ENCODE peak calls at places on chromosomes 4 and X, in seven cellular contexts. U is AG09319, Q is fibroblast of villous mesenchyme, Y is IMR-90, P is activated B cell treated with CpG ODN at 0.5 μM for 24 hours, K is choroid plexus epithelial cell, T is brain microvascular endothelial cell. L is an unnamed sample.

GRCh38 chr4:177596035-177596434 is 153.8 kb upstream of the AGA start:
- DNase-seq in K (peak), P (no peak), T (peak), U (peak), Q (peak), Y (peak), L (no peak)

GRCh38 chrX:28189011-28189410 is 207.8 kb upstream of the DCAF8L1 start:
- DNase-seq in Y (peak), T (peak), Q (peak), K (peak), U (no peak), P (no peak), L (no peak)

GRCh38 chrX:50779694-50780093 is 34.3 kb downstream of the SHROOM4 start:
- DNase-seq in T (no peak), Q (no peak), K (peak), U (no peak), Y (no peak), P (no peak), L (no peak)

GRCh38 chr4:138835833-138836521 is 179.6 kb upstream of the NOCT start:
- DNase-seq in T (peak), K (peak), P (no peak), Q (peak), Y (peak), U (no peak), L (no peak)

GRCh38 chrX:11341274-11342256 is 48.4 kb downstream of the AMELX start:
- DNase-seq in P (peak), T (peak), U (peak), Q (peak), K (peak), Y (peak), L (no peak)

GRCh38 chr4:72112514-72113156 is 80.8 kb downstream of the NPFFR2 start:
- DNase-seq in K (peak), Q (peak), Y (peak), P (no peak), U (no peak), T (peak), L (no peak)

GRCh38 chrX:18698762-18699650 is 8.4 kb upstream of the PPEF1 start:
- DNase-seq in U (no peak), Y (no peak), K (no peak), P (no peak), T (no peak), Q (no peak), L (no peak)

GRCh38 chr4:185093573-185093972 is 49.5 kb upstream of the SLC25A4 start:
- DNase-seq in U (no peak), T (no peak), Q (no peak), P (no peak), Y (no peak), K (no peak), L (no peak)

GRCh38 chr4:183422962-183423653 is 21.3 kb upstream of the CDKN2AIP start:
- DNase-seq in Y (peak), Q (no peak), T (no peak), U (no peak), P (no peak), K (peak), L (no peak)

GRCh38 chr4:26020083-26020668 is 106.2 kb downstream of the SMIM20 start:
- DNase-seq in Q (peak), P (no peak), U (no peak), Y (peak), T (peak), K (peak), L (no peak)

GRCh38 chr4:142377345-142378091 is 468.6 kb downstream of the INPP4B start:
- DNase-seq in Q (no peak), U (no peak), T (no peak), K (no peak), P (no peak), Y (no peak), L (no peak)

GRCh38 chr4:128249787-128250668 is 37.6 kb downstream of the PGRMC2 start:
- DNase-seq in K (no peak), T (no peak), U (no peak), Q (no peak), P (no peak), Y (no peak), L (no peak)

GRCh38 chr4:143921160-143921559 is 15.8 kb upstream of the GYPE start:
- DNase-seq in T (no peak), P (no peak), U (no peak), Q (no peak), K (no peak), Y (no peak), L (no peak)

GRCh38 chrX:145825896-145826295 is 8.3 kb downstream of the SLITRK2 start:
- DNase-seq in Q (peak), K (peak), P (no peak), U (no peak), T (peak), Y (no peak), L (no peak)
- TF ChIP-seq CTCF in Q (no peak), K (no peak), P (no peak), U (no peak), T (peak), Y (peak), L (peak)

GRCh38 chr4:152277333-152277732 is 258.6 kb downstream of the FBXW7 start:
- DNase-seq in Q (no peak), P (no peak), Y (no peak), U (no peak), K (no peak), T (no peak), L (no peak)
- TF ChIP-seq CTCF in Q (no peak), P (no peak), Y (no peak), U (no peak), K (no peak), T (no peak), L (no peak)

GRCh38 chrX:35890699-35891098 is 28.8 kb upstream of the CFAP47 start:
- DNase-seq in U (no peak), Y (peak), P (no peak), K (peak), T (no peak), Q (no peak), L (no peak)
- TF ChIP-seq CTCF in U (no peak), Y (peak), P (no peak), K (peak), T (peak), Q (no peak), L (peak)

GRCh38 chr4:100635899-100636298 is 118.1 kb upstream of the EMCN start:
- DNase-seq in T (no peak), Y (no peak), K (no peak), Q (no peak), U (no peak), P (no peak), L (no peak)

GRCh38 chr4:100644150-100644549 is 126.3 kb upstream of the EMCN start:
- DNase-seq in U (no peak), Q (no peak), K (no peak), P (no peak), Y (no peak), T (no peak), L (no peak)

DNA sequence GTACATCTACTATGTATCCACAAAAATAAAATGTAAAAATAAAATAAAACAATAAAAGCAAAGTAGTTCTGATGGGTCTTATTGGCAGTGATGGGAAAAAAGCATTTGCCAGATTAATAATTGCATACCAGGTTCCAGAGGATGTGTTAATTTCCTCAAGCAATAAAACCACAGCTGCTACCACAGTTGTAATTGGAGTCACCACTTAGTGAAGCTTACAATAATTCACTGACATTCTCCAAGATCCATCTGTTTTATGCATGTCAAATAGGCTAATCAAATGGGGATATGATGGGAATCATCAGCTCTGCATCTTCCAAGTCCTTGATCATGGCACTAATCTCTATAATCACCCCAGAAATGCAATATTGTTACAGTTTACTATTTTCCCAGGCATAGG is 123.5 kb upstream of the EMCN start:
- DNase-seq in P (no peak), K (no peak), Y (no peak), Q (no peak), T (no peak), U (no peak), L (no peak)
- TF ChIP-seq CTCF in P (no peak), K (no peak), Y (no peak), Q (no peak), T (no peak), U (no peak), L (no peak)

GRCh38 chr4:6402566-6403399 is 69.6 kb downstream of the PPP2R2C start:
- DNase-seq in U (no peak), P (no peak), Q (no peak), K (peak), T (no peak), Y (no peak), L (no peak)
- TF ChIP-seq CTCF in U (no peak), P (no peak), Q (no peak), K (peak), T (no peak), Y (no peak), L (peak)

L was measured in D721Med.